ENCODE peak calls at places on chromosome 11, in nine cellular contexts. One of them, this sample, is unnamed.

GRCh38 chr11:17810736-17811135 is 76.2 kb downstream of the KCNC1 start:
- DNase-seq in GM12878: no peak
- DNase-seq in A549: no peak
- DNase-seq in GM23338: no peak
- DNase-seq in SK-N-SH: peak; percentile 54
- DNase-seq in HepG2: no peak
- DNase-seq in HCT116: no peak
- DNase-seq in K562: no peak
- DNase-seq in Panc1: no peak
- DNase-seq in this sample: no peak

GRCh38 chr11:106202935-106203620 is 125.6 kb downstream of the AASDHPPT start:
- DNase-seq in GM12878: no peak
- DNase-seq in A549: no peak
- DNase-seq in GM23338: no peak
- DNase-seq in SK-N-SH: peak; percentile 2
- DNase-seq in HepG2: no peak
- DNase-seq in HCT116: no peak
- DNase-seq in K562: no peak
- DNase-seq in Panc1: no peak
- DNase-seq in this sample: no peak

GRCh38 chr11:124644426-124645280 is 22.0 kb downstream of the TBRG1 start:
- DNase-seq in GM12878: no peak
- DNase-seq in A549: peak; percentile 51
- DNase-seq in GM23338: peak; percentile 89
- DNase-seq in SK-N-SH: peak; percentile 75
- DNase-seq in HepG2: peak; percentile 64
- DNase-seq in HCT116: peak; percentile 50
- DNase-seq in K562: peak; percentile 66
- DNase-seq in Panc1: peak; percentile 71
- DNase-seq in this sample: peak; percentile 29

GRCh38 chr11:1075341-1075911 is 752 bp downstream of the MUC2 start:
- DNase-seq in GM12878: no peak
- DNase-seq in A549: no peak
- DNase-seq in GM23338: no peak
- DNase-seq in SK-N-SH: no peak
- DNase-seq in HepG2: no peak
- DNase-seq in HCT116: no peak
- DNase-seq in K562: no peak
- DNase-seq in Panc1: no peak
- DNase-seq in this sample: no peak

GRCh38 chr11:2194877-2195755 is 23.5 kb upstream of the TH start:
- DNase-seq in GM12878: no peak
- DNase-seq in A549: peak; percentile 62
- DNase-seq in GM23338: peak; percentile 76
- DNase-seq in SK-N-SH: peak; percentile 86
- DNase-seq in HepG2: peak; percentile 25
- DNase-seq in HCT116: no peak
- DNase-seq in K562: peak; percentile 80
- DNase-seq in Panc1: no peak
- DNase-seq in this sample: peak; percentile 23

GRCh38 chr11:28110108-28110838 is 2.1 kb downstream of the METTL15 start:
- DNase-seq in GM12878: peak; percentile 25
- DNase-seq in A549: peak; percentile 47
- DNase-seq in GM23338: peak; percentile 84
- DNase-seq in SK-N-SH: peak; percentile 60
- DNase-seq in HepG2: peak; percentile 68
- DNase-seq in HCT116: peak; percentile 65
- DNase-seq in K562: peak; percentile 37
- DNase-seq in Panc1: peak; percentile 41
- DNase-seq in this sample: peak; percentile 28

GRCh38 chr11:29120329-29120695 is 896.5 kb downstream of the KCNA4 start:
- DNase-seq in GM12878: no peak
- DNase-seq in A549: no peak
- DNase-seq in GM23338: no peak
- DNase-seq in SK-N-SH: no peak
- DNase-seq in HepG2: no peak
- DNase-seq in HCT116: no peak
- DNase-seq in K562: no peak
- DNase-seq in Panc1: no peak
- DNase-seq in this sample: no peak

GRCh38 chr11:122115520-122116343 is at the start of gene BLID:
- DNase-seq in GM12878: no peak
- DNase-seq in A549: no peak
- DNase-seq in GM23338: peak; percentile 88
- DNase-seq in SK-N-SH: no peak
- DNase-seq in HepG2: peak; percentile 7
- DNase-seq in HCT116: no peak
- DNase-seq in K562: no peak
- DNase-seq in Panc1: no peak
- DNase-seq in this sample: no peak

GRCh38 chr11:25734592-25735211 is 597.2 kb upstream of the ANO3 start:
- DNase-seq in GM12878: no peak
- DNase-seq in A549: no peak
- DNase-seq in GM23338: peak; percentile 88
- DNase-seq in SK-N-SH: peak; percentile 12
- DNase-seq in HepG2: peak; percentile 8
- DNase-seq in HCT116: no peak
- DNase-seq in K562: no peak
- DNase-seq in Panc1: no peak
- DNase-seq in this sample: no peak

GRCh38 chr11:44310198-44310455 is 188 bp upstream of the ALX4 start:
- DNase-seq in GM12878: no peak
- DNase-seq in A549: no peak
- DNase-seq in GM23338: no peak
- DNase-seq in SK-N-SH: no peak
- DNase-seq in HepG2: no peak
- DNase-seq in HCT116: no peak
- DNase-seq in K562: no peak
- DNase-seq in Panc1: no peak
- DNase-seq in this sample: no peak

GRCh38 chr11:95589893-95590612 is 199.5 kb downstream of the FAM76B start:
- DNase-seq in GM12878: no peak
- DNase-seq in A549: no peak
- DNase-seq in GM23338: no peak
- DNase-seq in SK-N-SH: no peak
- DNase-seq in HepG2: no peak
- DNase-seq in HCT116: no peak
- DNase-seq in K562: no peak
- DNase-seq in Panc1: no peak
- DNase-seq in this sample: no peak

GRCh38 chr11:17989306-17989705 is 23.5 kb downstream of the SERGEF start:
- DNase-seq in GM12878: no peak
- DNase-seq in A549: no peak
- DNase-seq in GM23338: no peak
- DNase-seq in SK-N-SH: no peak
- DNase-seq in HepG2: no peak
- DNase-seq in HCT116: no peak
- DNase-seq in K562: no peak
- DNase-seq in Panc1: no peak
- DNase-seq in this sample: no peak

GRCh38 chr11:72951193-72951592 is 137.0 kb downstream of the ATG16L2 start:
- DNase-seq in GM12878: no peak
- DNase-seq in A549: no peak
- DNase-seq in GM23338: no peak
- DNase-seq in SK-N-SH: peak; percentile 65
- DNase-seq in HepG2: no peak
- DNase-seq in HCT116: no peak
- DNase-seq in K562: no peak
- DNase-seq in Panc1: no peak
- DNase-seq in this sample: peak; percentile 86

GRCh38 chr11:113974741-113975470 is at the start of gene HTR3A:
- DNase-seq in GM12878: no peak
- DNase-seq in A549: no peak
- DNase-seq in GM23338: peak; percentile 80
- DNase-seq in SK-N-SH: peak; percentile 43
- DNase-seq in HepG2: peak; percentile 9
- DNase-seq in HCT116: peak; percentile 69
- DNase-seq in K562: peak; percentile 58
- DNase-seq in Panc1: no peak
- DNase-seq in this sample: no peak

GRCh38 chr11:82927264-82927880 is 25.8 kb downstream of the DDIAS start:
- DNase-seq in GM12878: no peak
- DNase-seq in A549: peak; percentile 58
- DNase-seq in GM23338: peak; percentile 80
- DNase-seq in SK-N-SH: peak; percentile 54
- DNase-seq in HepG2: peak; percentile 43
- DNase-seq in HCT116: peak; percentile 34
- DNase-seq in K562: peak; percentile 52
- DNase-seq in Panc1: peak; percentile 43
- DNase-seq in this sample: peak; percentile 25

GRCh38 chr11:13011366-13012036 is 2.4 kb downstream of the RASSF10 start:
- DNase-seq in GM12878: no peak
- DNase-seq in A549: no peak
- DNase-seq in GM23338: no peak
- DNase-seq in SK-N-SH: no peak
- DNase-seq in HepG2: no peak
- DNase-seq in HCT116: no peak
- DNase-seq in K562: no peak
- DNase-seq in Panc1: no peak
- DNase-seq in this sample: no peak

GRCh38 chr11:13013054-13013488 is 4.0 kb downstream of the RASSF10 start:
- DNase-seq in GM12878: peak; percentile 55
- DNase-seq in A549: no peak
- DNase-seq in GM23338: no peak
- DNase-seq in SK-N-SH: no peak
- DNase-seq in HepG2: no peak
- DNase-seq in HCT116: no peak
- DNase-seq in K562: no peak
- DNase-seq in Panc1: no peak
- DNase-seq in this sample: no peak

GRCh38 chr11:13010737-13011342 is 1.7 kb downstream of the RASSF10 start:
- DNase-seq in GM12878: no peak
- DNase-seq in A549: no peak
- DNase-seq in GM23338: peak; percentile 51
- DNase-seq in SK-N-SH: peak; percentile 44
- DNase-seq in HepG2: no peak
- DNase-seq in HCT116: no peak
- DNase-seq in K562: no peak
- DNase-seq in Panc1: no peak
- DNase-seq in this sample: no peak

GRCh38 chr11:13009921-13010736 is 1.0 kb downstream of the RASSF10 start:
- DNase-seq in GM12878: no peak
- DNase-seq in A549: peak; percentile 32
- DNase-seq in GM23338: peak; percentile 68
- DNase-seq in SK-N-SH: peak; percentile 68
- DNase-seq in HepG2: no peak
- DNase-seq in HCT116: no peak
- DNase-seq in K562: no peak
- DNase-seq in Panc1: no peak
- DNase-seq in this sample: no peak

GRCh38 chr11:13012037-13012693 is 3.0 kb downstream of the RASSF10 start:
- DNase-seq in GM12878: no peak
- DNase-seq in A549: no peak
- DNase-seq in GM23338: peak; percentile 33
- DNase-seq in SK-N-SH: no peak
- DNase-seq in HepG2: peak; percentile 40
- DNase-seq in HCT116: no peak
- DNase-seq in K562: no peak
- DNase-seq in Panc1: no peak
- DNase-seq in this sample: no peak
- TF ChIP-seq REST in GM12878: no peak
- TF ChIP-seq REST in A549: no peak
- TF ChIP-seq REST in GM23338: no peak
- TF ChIP-seq REST in SK-N-SH: no peak
- TF ChIP-seq REST in HepG2: no peak
- TF ChIP-seq REST in HCT116: no peak
- TF ChIP-seq REST in K562: no peak
- TF ChIP-seq REST in Panc1: no peak
- TF ChIP-seq REST in this sample: no peak

DNA sequence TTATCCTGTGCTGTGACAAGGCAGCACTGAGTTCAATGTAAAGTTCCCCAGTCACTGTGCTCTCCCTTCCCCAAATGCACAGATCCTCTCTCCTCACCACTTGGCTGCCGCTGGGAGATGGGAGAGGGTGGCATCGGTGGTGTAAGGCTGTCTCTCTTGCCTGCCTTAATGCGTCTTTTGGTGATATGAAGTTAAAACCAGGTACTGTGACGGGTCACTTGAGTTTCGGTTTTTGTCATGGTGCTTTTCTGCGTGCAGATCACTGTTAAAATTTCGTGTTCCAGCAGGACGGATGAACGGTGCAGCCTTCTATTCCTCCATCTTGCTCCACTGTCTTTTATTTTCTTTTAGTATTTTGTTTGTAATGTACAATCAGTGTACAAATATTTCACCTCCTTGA is 18.6 kb downstream of the GLB1L2 start:
- DNase-seq in GM12878: peak; percentile 37
- DNase-seq in A549: no peak
- DNase-seq in GM23338: no peak
- DNase-seq in SK-N-SH: no peak
- DNase-seq in HepG2: no peak
- DNase-seq in HCT116: no peak
- DNase-seq in K562: no peak
- DNase-seq in Panc1: no peak
- DNase-seq in this sample: no peak
- H3K4me3 ChIP-seq in GM12878: no peak overlapping the region
- H3K4me3 ChIP-seq in A549: no peak overlapping the region
- H3K4me3 ChIP-seq in GM23338: no peak overlapping the region
- H3K4me3 ChIP-seq in SK-N-SH: no peak overlapping the region
- H3K4me3 ChIP-seq in HepG2: no peak overlapping the region
- H3K4me3 ChIP-seq in HCT116: no peak overlapping the region
- H3K4me3 ChIP-seq in K562: no peak overlapping the region
- H3K4me3 ChIP-seq in Panc1: no peak overlapping the region
- H3K4me3 ChIP-seq in this sample: no peak overlapping the region

DNA sequence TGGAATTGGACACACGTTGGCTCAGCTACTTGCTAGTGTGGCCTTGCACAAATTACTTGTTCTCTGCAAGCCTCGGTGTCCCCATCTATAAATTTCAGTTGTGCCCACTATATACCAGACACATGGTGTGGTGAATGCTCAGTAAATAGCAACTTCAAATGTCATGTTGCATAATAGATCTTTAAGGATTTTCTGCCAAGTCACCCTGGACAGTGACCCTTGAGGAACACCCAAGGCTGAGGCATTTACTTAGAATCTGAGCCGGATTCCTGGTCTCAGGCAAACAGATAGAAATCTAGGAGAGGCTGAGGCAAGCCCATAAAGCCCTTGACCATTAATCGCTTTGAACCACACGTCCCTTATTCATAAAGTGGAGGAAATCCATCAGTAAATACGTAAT is 9.6 kb downstream of the TEAD1 start:
- DNase-seq in GM12878: no peak
- DNase-seq in A549: no peak
- DNase-seq in GM23338: no peak
- DNase-seq in SK-N-SH: no peak
- DNase-seq in HepG2: no peak
- DNase-seq in HCT116: no peak
- DNase-seq in K562: no peak
- DNase-seq in Panc1: no peak
- DNase-seq in this sample: no peak
- TF ChIP-seq CTCF in GM12878: no peak
- TF ChIP-seq CTCF in A549: no peak
- TF ChIP-seq CTCF in GM23338: no peak
- TF ChIP-seq CTCF in SK-N-SH: no peak
- TF ChIP-seq CTCF in HepG2: no peak
- TF ChIP-seq CTCF in HCT116: no peak
- TF ChIP-seq CTCF in K562: no peak
- TF ChIP-seq CTCF in Panc1: no peak
- TF ChIP-seq CTCF in this sample: no peak

DNA sequence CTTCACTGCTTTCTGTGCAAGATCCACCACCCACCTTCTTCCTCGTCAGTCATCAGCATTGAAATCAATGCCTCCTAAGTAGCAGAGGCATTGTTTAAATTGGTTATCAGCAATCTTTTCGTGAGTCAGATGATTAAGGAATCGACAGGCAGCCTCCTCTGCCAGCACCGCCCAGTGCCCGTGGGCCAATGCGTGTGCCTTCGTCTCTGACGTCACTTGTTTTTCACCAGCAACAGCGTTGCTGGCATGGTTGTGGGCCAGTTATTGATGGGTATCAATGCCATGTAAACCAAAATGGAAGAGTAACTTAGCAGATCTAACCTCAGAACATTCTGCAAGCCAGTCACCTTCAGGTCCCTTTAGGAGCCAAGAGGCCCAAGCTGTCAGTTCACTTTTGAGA is 69.6 kb downstream of the BARX2 start:
- DNase-seq in GM12878: no peak
- DNase-seq in A549: no peak
- DNase-seq in GM23338: no peak
- DNase-seq in SK-N-SH: no peak
- DNase-seq in HepG2: no peak
- DNase-seq in HCT116: no peak
- DNase-seq in K562: no peak
- DNase-seq in Panc1: no peak
- DNase-seq in this sample: no peak
- TF ChIP-seq REST in GM12878: no peak
- TF ChIP-seq REST in A549: no peak
- TF ChIP-seq REST in GM23338: no peak
- TF ChIP-seq REST in SK-N-SH: no peak
- TF ChIP-seq REST in HepG2: no peak
- TF ChIP-seq REST in HCT116: no peak
- TF ChIP-seq REST in K562: no peak
- TF ChIP-seq REST in Panc1: no peak
- TF ChIP-seq REST in this sample: no peak

This sample was measured in HL-60.